ENCODE peak calls at places on chromosomes 2 and 18, in five cellular contexts. One of them, this sample, is unnamed. For H3K36me3, the result is how much of the 10 kb centered on the place peaks cover.

GRCh38 chr2:207505728-207506127 is 24.0 kb upstream of the CREB1 start:
- DNase-seq in neuronal stem cell: no peak
- DNase-seq in right lobe of liver: no peak
- DNase-seq in cardiac muscle cell: peak
- DNase-seq in pancreas: no peak
- DNase-seq in this sample: no peak

GRCh38 chr18:22168360-22168921 is 948 bp upstream of the GATA6 start:
- DNase-seq in neuronal stem cell: no peak
- DNase-seq in right lobe of liver: peak
- DNase-seq in cardiac muscle cell: peak
- DNase-seq in pancreas: peak
- DNase-seq in this sample: peak

GRCh38 chr18:45957100-45957499 is 10.0 kb downstream of the EPG5 start:
- DNase-seq in neuronal stem cell: no peak
- DNase-seq in right lobe of liver: no peak
- DNase-seq in cardiac muscle cell: peak
- DNase-seq in pancreas: no peak
- DNase-seq in this sample: no peak

GRCh38 chr2:13821255-13821880 is 811.1 kb upstream of the LRATD1 start:
- DNase-seq in neuronal stem cell: no peak
- DNase-seq in right lobe of liver: no peak
- DNase-seq in cardiac muscle cell: peak
- DNase-seq in pancreas: no peak
- DNase-seq in this sample: no peak

GRCh38 chr18:67408240-67408639 is 108.3 kb downstream of the DSEL start:
- DNase-seq in neuronal stem cell: no peak
- DNase-seq in right lobe of liver: no peak
- DNase-seq in cardiac muscle cell: no peak
- DNase-seq in pancreas: no peak
- DNase-seq in this sample: no peak

GRCh38 chr2:127105656-127106456 is 1.1 kb downstream of the BIN1 start:
- DNase-seq in neuronal stem cell: peak
- DNase-seq in right lobe of liver: no peak
- DNase-seq in cardiac muscle cell: peak
- DNase-seq in pancreas: no peak
- DNase-seq in this sample: no peak

GRCh38 chr2:108940156-108940555 is 48.9 kb downstream of the EDAR start:
- DNase-seq in neuronal stem cell: no peak
- DNase-seq in right lobe of liver: no peak
- DNase-seq in cardiac muscle cell: no peak
- DNase-seq in pancreas: no peak
- DNase-seq in this sample: no peak

GRCh38 chr2:101854877-101855276 is 136.9 kb upstream of the IL1R2 start:
- DNase-seq in neuronal stem cell: no peak
- DNase-seq in right lobe of liver: peak
- DNase-seq in cardiac muscle cell: no peak
- DNase-seq in pancreas: no peak
- DNase-seq in this sample: no peak

GRCh38 chr2:120238728-120239487 is 13.7 kb upstream of the RALB start:
- DNase-seq in neuronal stem cell: no peak
- DNase-seq in right lobe of liver: peak
- DNase-seq in cardiac muscle cell: peak
- DNase-seq in pancreas: no peak
- DNase-seq in this sample: peak

GRCh38 chr2:119520696-119521436 is 3.4 kb downstream of the SCTR start:
- DNase-seq in neuronal stem cell: no peak
- DNase-seq in right lobe of liver: no peak
- DNase-seq in cardiac muscle cell: no peak
- DNase-seq in pancreas: no peak
- DNase-seq in this sample: no peak

GRCh38 chr2:113248997-113249770 is 29.5 kb downstream of the PAX8 start:
- DNase-seq in neuronal stem cell: peak
- DNase-seq in right lobe of liver: peak
- DNase-seq in cardiac muscle cell: peak
- DNase-seq in pancreas: peak
- DNase-seq in this sample: peak

GRCh38 chr18:48834421-48835011 is 116.2 kb downstream of the SMAD7 start:
- DNase-seq in neuronal stem cell: no peak
- DNase-seq in right lobe of liver: peak
- DNase-seq in cardiac muscle cell: peak
- DNase-seq in pancreas: peak
- DNase-seq in this sample: peak

GRCh38 chr2:203873921-203874631 is 6.5 kb downstream of the CTLA4 start:
- DNase-seq in neuronal stem cell: no peak
- DNase-seq in right lobe of liver: no peak
- DNase-seq in cardiac muscle cell: no peak
- DNase-seq in pancreas: no peak
- DNase-seq in this sample: no peak

DNA sequence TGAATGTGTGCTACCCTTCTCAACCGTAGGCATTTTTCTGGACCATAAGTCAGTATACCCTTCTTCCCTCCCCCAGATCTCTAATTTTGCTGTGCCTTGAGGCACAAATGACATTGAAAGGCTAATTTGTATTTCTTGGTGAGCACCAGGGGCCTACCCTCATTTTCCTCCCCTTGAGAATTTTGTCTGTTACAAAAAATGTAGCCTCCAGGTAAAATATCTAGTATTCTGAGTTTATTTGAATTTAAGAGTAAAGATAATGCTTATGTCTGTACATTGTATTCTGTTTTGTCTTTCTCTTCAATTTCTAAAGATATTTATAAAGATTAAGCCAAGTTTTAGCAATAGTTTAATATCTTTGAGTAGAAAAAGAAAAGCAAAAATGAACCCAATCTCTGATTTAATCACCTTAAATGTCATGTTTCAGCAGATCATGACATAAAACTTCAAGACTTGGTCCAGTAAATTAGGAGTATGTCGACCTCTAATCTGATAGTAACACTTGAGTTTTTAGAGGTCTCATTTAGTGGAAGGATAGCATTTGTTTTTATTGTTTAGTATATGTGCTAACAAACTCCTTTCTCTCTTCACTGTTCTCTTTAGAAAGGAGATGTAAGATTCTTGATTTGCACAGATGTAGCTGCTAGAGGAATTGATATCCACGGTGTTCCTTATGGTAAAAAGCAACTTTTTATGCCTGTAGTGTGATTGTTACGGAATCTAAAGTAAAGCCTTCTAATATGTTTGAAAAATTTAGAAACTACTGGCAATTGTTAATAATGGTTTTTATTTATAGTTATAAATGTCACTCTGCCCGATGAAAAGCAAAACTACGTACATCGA is 36.4 kb downstream of the DDX1 start:
- DNase-seq in neuronal stem cell: no peak
- DNase-seq in right lobe of liver: no peak
- DNase-seq in cardiac muscle cell: no peak
- DNase-seq in pancreas: no peak
- DNase-seq in this sample: no peak
- H3K36me3 ChIP-seq in neuronal stem cell: half or more
- H3K36me3 ChIP-seq in right lobe of liver: half or more
- H3K36me3 ChIP-seq in cardiac muscle cell: half or more
- H3K36me3 ChIP-seq in pancreas: under half
- H3K36me3 ChIP-seq in this sample: under half

GRCh38 chr2:187986392-187987105 is 305.1 kb upstream of the GULP1 start:
- DNase-seq in neuronal stem cell: no peak
- DNase-seq in right lobe of liver: no peak
- DNase-seq in cardiac muscle cell: no peak
- DNase-seq in pancreas: no peak
- DNase-seq in this sample: no peak
- H3K36me3 ChIP-seq in neuronal stem cell: under half
- H3K36me3 ChIP-seq in right lobe of liver: under half
- H3K36me3 ChIP-seq in cardiac muscle cell: under half
- H3K36me3 ChIP-seq in pancreas: under half
- H3K36me3 ChIP-seq in this sample: under half

DNA sequence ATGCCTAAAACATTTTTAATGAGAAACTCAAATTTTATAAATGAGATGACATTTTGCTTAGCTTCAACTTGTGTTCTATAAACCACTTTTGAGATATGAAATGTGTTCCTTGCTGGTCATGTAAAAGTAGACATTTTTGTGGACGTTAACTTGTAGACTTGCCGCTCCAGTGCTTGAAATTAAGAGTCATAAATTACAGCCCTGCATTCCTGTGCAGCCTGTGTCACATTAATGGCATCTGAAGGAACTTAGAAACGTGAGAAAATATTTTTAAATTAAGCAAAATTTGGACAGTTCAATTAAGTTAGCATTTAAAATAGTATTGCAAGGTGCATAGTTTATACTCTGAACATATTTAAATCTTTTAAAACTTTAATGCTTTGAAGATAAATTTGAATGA is 98.3 kb upstream of the LDLRAD4 start:
- DNase-seq in neuronal stem cell: no peak
- DNase-seq in right lobe of liver: no peak
- DNase-seq in cardiac muscle cell: no peak
- DNase-seq in pancreas: no peak
- DNase-seq in this sample: no peak
- H3K36me3 ChIP-seq in neuronal stem cell: half or more
- H3K36me3 ChIP-seq in right lobe of liver: under half
- H3K36me3 ChIP-seq in cardiac muscle cell: under half
- H3K36me3 ChIP-seq in pancreas: under half
- H3K36me3 ChIP-seq in this sample: half or more

DNA sequence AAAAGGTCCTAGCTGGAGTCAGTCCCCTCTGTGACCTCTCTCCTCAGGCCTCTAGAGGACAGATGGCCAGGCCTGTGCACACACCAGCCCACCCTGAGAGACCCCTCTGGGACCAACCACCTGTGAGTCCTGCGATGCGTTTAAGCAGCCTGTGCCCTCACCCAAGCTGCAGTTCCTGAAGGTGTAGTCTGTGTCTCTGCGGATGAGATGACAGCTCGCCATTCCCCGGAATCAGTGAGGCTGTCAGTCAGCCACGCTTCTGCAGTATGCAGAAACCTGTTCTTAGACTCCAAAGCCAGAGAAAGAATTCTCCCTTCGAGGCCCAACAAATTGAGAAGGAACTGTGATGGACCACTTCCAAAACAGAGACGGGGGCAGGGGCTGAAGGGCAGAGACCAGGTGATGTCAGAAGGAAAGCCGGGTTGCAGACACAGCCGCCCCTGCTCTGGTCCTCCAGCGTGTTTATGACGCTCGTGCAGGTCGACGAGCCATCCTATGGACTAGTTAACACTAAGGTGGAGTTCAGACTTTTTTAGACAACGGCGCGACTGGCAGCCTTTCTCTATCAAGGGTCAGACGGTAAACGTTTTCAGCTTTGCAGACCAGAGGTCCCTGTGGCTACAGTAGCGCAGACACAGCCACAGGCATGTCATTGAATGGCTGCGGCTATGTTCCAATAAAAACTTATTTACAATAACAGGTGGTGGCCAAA is 10.2 kb downstream of the MTERF4 start:
- DNase-seq in neuronal stem cell: no peak
- DNase-seq in right lobe of liver: no peak
- DNase-seq in cardiac muscle cell: no peak
- DNase-seq in pancreas: no peak
- DNase-seq in this sample: no peak
- H3K36me3 ChIP-seq in neuronal stem cell: half or more
- H3K36me3 ChIP-seq in right lobe of liver: under half
- H3K36me3 ChIP-seq in cardiac muscle cell: half or more
- H3K36me3 ChIP-seq in pancreas: under half
- H3K36me3 ChIP-seq in this sample: under half

DNA sequence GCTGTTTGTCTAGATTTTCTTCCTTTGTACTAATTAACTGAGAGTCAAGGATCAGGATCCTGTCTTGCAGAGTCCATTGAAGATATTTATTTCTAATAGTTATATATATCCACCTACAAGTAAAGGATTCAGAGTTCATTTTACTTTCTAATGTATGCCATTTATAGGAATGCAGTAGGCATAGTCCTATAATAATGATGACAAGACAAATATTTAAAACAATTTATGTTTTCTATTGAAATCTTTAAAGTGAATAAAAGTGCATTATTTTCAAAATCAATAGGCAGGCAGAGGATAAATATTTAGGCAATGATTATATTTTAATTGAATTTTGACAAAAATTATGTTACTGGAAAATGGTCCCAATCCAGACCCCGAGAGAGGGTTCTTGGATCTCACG is 1430.8 kb upstream of the NXPH2 start:
- DNase-seq in neuronal stem cell: no peak
- DNase-seq in right lobe of liver: no peak
- DNase-seq in cardiac muscle cell: no peak
- DNase-seq in pancreas: no peak
- DNase-seq in this sample: no peak
- H3K36me3 ChIP-seq in neuronal stem cell: under half
- H3K36me3 ChIP-seq in right lobe of liver: under half
- H3K36me3 ChIP-seq in cardiac muscle cell: under half
- H3K36me3 ChIP-seq in pancreas: under half
- H3K36me3 ChIP-seq in this sample: under half

GRCh38 chr2:241678784-241679540 is 7.7 kb downstream of the DTYMK start:
- DNase-seq in neuronal stem cell: no peak
- DNase-seq in right lobe of liver: no peak
- DNase-seq in cardiac muscle cell: no peak
- DNase-seq in pancreas: no peak
- DNase-seq in this sample: no peak
- H3K36me3 ChIP-seq in neuronal stem cell: half or more
- H3K36me3 ChIP-seq in right lobe of liver: under half
- H3K36me3 ChIP-seq in cardiac muscle cell: under half
- H3K36me3 ChIP-seq in pancreas: under half
- H3K36me3 ChIP-seq in this sample: under half

GRCh38 chr2:135926605-135927004 is 50.4 kb upstream of the MCM6 start:
- DNase-seq in neuronal stem cell: no peak
- DNase-seq in right lobe of liver: no peak
- DNase-seq in cardiac muscle cell: no peak
- DNase-seq in pancreas: no peak
- DNase-seq in this sample: no peak

DNA sequence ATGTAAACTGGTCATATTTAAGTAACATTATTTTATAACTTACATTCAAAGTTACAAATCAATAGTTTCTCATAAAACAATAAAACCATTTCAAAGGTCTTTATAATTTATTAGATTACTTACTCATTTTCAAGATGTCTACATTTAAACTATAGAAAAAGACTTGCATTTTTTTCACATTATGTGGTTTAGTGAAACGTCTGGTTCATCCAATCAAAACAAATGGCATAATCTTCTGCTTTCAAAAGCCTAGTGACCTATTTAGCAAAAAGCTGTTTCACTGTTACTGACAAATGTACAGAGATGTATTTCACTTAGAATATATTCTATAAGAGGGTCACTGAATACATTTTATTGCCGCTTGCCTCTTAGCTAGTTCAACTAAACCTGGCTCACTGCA is 49.3 kb upstream of the MCM6 start:
- DNase-seq in neuronal stem cell: no peak
- DNase-seq in right lobe of liver: no peak
- DNase-seq in cardiac muscle cell: peak
- DNase-seq in pancreas: no peak
- DNase-seq in this sample: no peak
- H3K36me3 ChIP-seq in neuronal stem cell: under half
- H3K36me3 ChIP-seq in right lobe of liver: under half
- H3K36me3 ChIP-seq in cardiac muscle cell: under half
- H3K36me3 ChIP-seq in pancreas: under half
- H3K36me3 ChIP-seq in this sample: half or more

GRCh38 chr2:105357122-105357521 is 19.8 kb downstream of the C2orf49 start:
- DNase-seq in neuronal stem cell: no peak
- DNase-seq in right lobe of liver: no peak
- DNase-seq in cardiac muscle cell: no peak
- DNase-seq in pancreas: no peak
- DNase-seq in this sample: no peak
- H3K36me3 ChIP-seq in neuronal stem cell: half or more
- H3K36me3 ChIP-seq in right lobe of liver: under half
- H3K36me3 ChIP-seq in cardiac muscle cell: under half
- H3K36me3 ChIP-seq in pancreas: under half
- H3K36me3 ChIP-seq in this sample: under half